ENCODE peak calls at places on chromosomes 13 and 19, in five cellular contexts. E is NCI-H2081, I is lung, G is iris pigment epithelial cell, N is mucosa of descending colon. V is an unnamed sample.

GRCh38 chr13:103973740-103974139 is 907.5 kb upstream of the SLC10A2 start:
- DNase-seq in E (no peak), I (no peak), G (no peak), N (no peak), V (no peak)

GRCh38 chr19:7743425-7743841 is 3.9 kb downstream of the CD209 start:
- DNase-seq in E (no peak), I (no peak), G (no peak), N (no peak), V (no peak)

GRCh38 chr13:110944121-110944967 is 29.5 kb upstream of the ANKRD10 start:
- DNase-seq in E (peak; percentile 31), I (no peak), G (peak; percentile 75), N (no peak), V (peak; percentile 70)

GRCh38 chr19:37691881-37692504 is 27.6 kb downstream of the ZNF607 start:
- DNase-seq in E (no peak), I (peak; percentile 69), G (peak; percentile 94), N (peak; percentile 86), V (peak; percentile 9)

GRCh38 chr19:50181121-50181520 is 18.0 kb upstream of the IZUMO2 start:
- DNase-seq in E (no peak), I (no peak), G (no peak), N (no peak), V (no peak)

GRCh38 chr13:92255533-92255932 is 857.1 kb downstream of the GPC5 start:
- DNase-seq in E (no peak), I (no peak), G (no peak), N (no peak), V (no peak)

GRCh38 chr19:13953021-13953531 is 767 bp downstream of the DCAF15 start:
- DNase-seq in E (no peak), I (no peak), G (peak; percentile 57), N (peak; percentile 78), V (peak; percentile 55)

GRCh38 chr13:110507678-110508381 is 53.7 kb downstream of the RAB20 start:
- DNase-seq in E (no peak), I (peak; percentile 45), G (no peak), N (peak; percentile 86), V (no peak)

GRCh38 chr13:41546372-41547252 is 89.3 kb downstream of the RGCC start:
- DNase-seq in E (no peak), I (no peak), G (peak; percentile 82), N (no peak), V (peak; percentile 87)

GRCh38 chr19:29798783-29799182 is 13.0 kb upstream of the CCNE1 start:
- DNase-seq in E (no peak), I (no peak), G (peak; percentile 60), N (no peak), V (peak; percentile 42)

GRCh38 chr13:33072282-33072681 is 56.1 kb downstream of the KL start:
- DNase-seq in E (no peak), I (no peak), G (no peak), N (no peak), V (no peak)

GRCh38 chr19:10166046-10166445 is 28.7 kb downstream of the DNMT1 start:
- DNase-seq in E (no peak), I (no peak), G (no peak), N (no peak), V (no peak)

GRCh38 chr13:50635504-50635903 is 208.0 kb downstream of the DLEU7 start:
- DNase-seq in E (no peak), I (peak; percentile 48), G (peak; percentile 74), N (no peak), V (no peak)

GRCh38 chr13:39565036-39565949 is 37.7 kb downstream of the LHFPL6 start:
- DNase-seq in E (no peak), I (no peak), G (peak; percentile 96), N (no peak), V (peak; percentile 96)

GRCh38 chr13:98026457-98026857 is 73.0 kb downstream of the IPO5 start:
- DNase-seq in E (peak; percentile 14), I (no peak), G (peak; percentile 21), N (no peak), V (peak; percentile 31)

GRCh38 chr19:34145741-34146202 is 26.5 kb upstream of the LSM14A start:
- DNase-seq in E (peak; percentile 54), I (peak; percentile 49), G (peak; percentile 40), N (no peak), V (peak; percentile 54)

GRCh38 chr13:51620165-51620983 is 36.1 kb downstream of the WDFY2 start:
- DNase-seq in E (no peak), I (no peak), G (no peak), N (no peak), V (no peak)

GRCh38 chr13:98576963-98577822 is at the start of gene STK24:
- DNase-seq in E (peak; percentile 54), I (peak; percentile 65), G (peak; percentile 85), N (peak; percentile 88), V (peak; percentile 71)

GRCh38 chr19:11138659-11139526 is 16.7 kb downstream of the SPC24 start:
- DNase-seq in E (peak; percentile 38), I (peak; percentile 62), G (peak; percentile 81), N (peak; percentile 64), V (peak; percentile 87)

GRCh38 chr13:23810842-23811241 is 78.4 kb downstream of the MIPEP start:
- DNase-seq in E (no peak), I (no peak), G (no peak), N (no peak), V (no peak)

GRCh38 chr19:46297700-46298476 is 1.0 kb downstream of the HIF3A start:
- DNase-seq in E (no peak), I (peak; percentile 71), G (peak; percentile 83), N (peak; percentile 73), V (peak; percentile 80)

GRCh38 chr13:101390461-101390860 is 25.8 kb downstream of the NALCN start:
- DNase-seq in E (no peak), I (no peak), G (peak; percentile 61), N (no peak), V (peak; percentile 17)

GRCh38 chr13:94749162-94749561 is 36.8 kb upstream of the SOX21 start:
- DNase-seq in E (no peak), I (no peak), G (no peak), N (no peak), V (no peak)

GRCh38 chr13:21548577-21548976 is 55.4 kb downstream of the MICU2 start:
- DNase-seq in E (no peak), I (no peak), G (no peak), N (no peak), V (no peak)

GRCh38 chr13:94318418-94318817 is 161.1 kb downstream of the DCT start:
- DNase-seq in E (no peak), I (no peak), G (peak; percentile 80), N (no peak), V (peak; percentile 21)

GRCh38 chr19:48969276-48970138 is 4.4 kb downstream of the FTL start:
- DNase-seq in E (no peak), I (no peak), G (peak; percentile 55), N (no peak), V (peak; percentile 29)

GRCh38 chr19:18377026-18377425 is 8.9 kb upstream of the GDF15 start:
- DNase-seq in E (peak; percentile 72), I (no peak), G (no peak), N (no peak), V (no peak)